ENCODE peak calls at places on chromosome 12, in six cellular contexts. One of them, this sample, is unnamed.

GRCh38 chr12:32134144-32134888 is 27.7 kb downstream of the BICD1 start:
- DNase-seq in fibroblast of mammary gland: peak
- DNase-seq in neural crest cell: no peak
- DNase-seq in brain microvascular endothelial cell: peak
- DNase-seq in psoas muscle: no peak
- DNase-seq in epithelial cell of esophagus: peak
- DNase-seq in this sample: no peak

GRCh38 chr12:21911832-21912231 is 29.4 kb downstream of the ABCC9 start:
- DNase-seq in neural crest cell: no peak
- DNase-seq in brain microvascular endothelial cell: no peak
- DNase-seq in fibroblast of mammary gland: no peak
- DNase-seq in epithelial cell of esophagus: no peak
- DNase-seq in psoas muscle: no peak
- DNase-seq in this sample: no peak

GRCh38 chr12:80442426-80443222 is 1.4 kb upstream of the PTPRQ start:
- DNase-seq in psoas muscle: no peak
- DNase-seq in brain microvascular endothelial cell: peak
- DNase-seq in fibroblast of mammary gland: no peak
- DNase-seq in neural crest cell: no peak
- DNase-seq in epithelial cell of esophagus: peak
- DNase-seq in this sample: no peak

GRCh38 chr12:78885466-78885865 is 20.9 kb downstream of the SYT1 start:
- DNase-seq in epithelial cell of esophagus: no peak
- DNase-seq in brain microvascular endothelial cell: no peak
- DNase-seq in fibroblast of mammary gland: no peak
- DNase-seq in neural crest cell: no peak
- DNase-seq in psoas muscle: no peak
- DNase-seq in this sample: no peak

GRCh38 chr12:51326762-51327439 is 2.9 kb upstream of the BIN2 start:
- DNase-seq in neural crest cell: no peak
- DNase-seq in fibroblast of mammary gland: peak
- DNase-seq in psoas muscle: no peak
- DNase-seq in epithelial cell of esophagus: peak
- DNase-seq in brain microvascular endothelial cell: peak
- DNase-seq in this sample: peak

GRCh38 chr12:123119808-123120207 is 31.1 kb downstream of the PITPNM2 start:
- DNase-seq in epithelial cell of esophagus: no peak
- DNase-seq in psoas muscle: no peak
- DNase-seq in neural crest cell: no peak
- DNase-seq in brain microvascular endothelial cell: no peak
- DNase-seq in fibroblast of mammary gland: peak
- DNase-seq in this sample: no peak

GRCh38 chr12:49967777-49968250 is 4.9 kb upstream of the AQP6 start:
- DNase-seq in fibroblast of mammary gland: no peak
- DNase-seq in psoas muscle: no peak
- DNase-seq in epithelial cell of esophagus: no peak
- DNase-seq in neural crest cell: no peak
- DNase-seq in brain microvascular endothelial cell: no peak
- DNase-seq in this sample: no peak

GRCh38 chr12:47755655-47756562 is 2.8 kb downstream of the RAPGEF3 start:
- DNase-seq in psoas muscle: no peak
- DNase-seq in brain microvascular endothelial cell: no peak
- DNase-seq in fibroblast of mammary gland: no peak
- DNase-seq in epithelial cell of esophagus: no peak
- DNase-seq in neural crest cell: no peak
- DNase-seq in this sample: no peak

GRCh38 chr12:17866802-17867201 is 223.2 kb downstream of the RERGL start:
- DNase-seq in fibroblast of mammary gland: no peak
- DNase-seq in neural crest cell: no peak
- DNase-seq in brain microvascular endothelial cell: no peak
- DNase-seq in epithelial cell of esophagus: no peak
- DNase-seq in psoas muscle: no peak
- DNase-seq in this sample: no peak

GRCh38 chr12:86669010-86669409 is 412.8 kb upstream of the MGAT4C start:
- DNase-seq in neural crest cell: no peak
- DNase-seq in epithelial cell of esophagus: peak
- DNase-seq in fibroblast of mammary gland: no peak
- DNase-seq in psoas muscle: no peak
- DNase-seq in brain microvascular endothelial cell: no peak
- DNase-seq in this sample: peak

GRCh38 chr12:19196959-19197630 is 67.6 kb downstream of the PLEKHA5 start:
- DNase-seq in psoas muscle: no peak
- DNase-seq in neural crest cell: no peak
- DNase-seq in brain microvascular endothelial cell: no peak
- DNase-seq in fibroblast of mammary gland: no peak
- DNase-seq in epithelial cell of esophagus: no peak
- DNase-seq in this sample: no peak

GRCh38 chr12:28027328-28027727 is 54.8 kb upstream of the PTHLH start:
- DNase-seq in brain microvascular endothelial cell: no peak
- DNase-seq in epithelial cell of esophagus: no peak
- DNase-seq in fibroblast of mammary gland: no peak
- DNase-seq in neural crest cell: no peak
- DNase-seq in psoas muscle: no peak
- DNase-seq in this sample: no peak

GRCh38 chr12:58204086-58204485 is 262.7 kb downstream of the ATP23 start:
- DNase-seq in psoas muscle: no peak
- DNase-seq in neural crest cell: no peak
- DNase-seq in epithelial cell of esophagus: no peak
- DNase-seq in brain microvascular endothelial cell: peak
- DNase-seq in fibroblast of mammary gland: peak
- DNase-seq in this sample: no peak

GRCh38 chr12:51393676-51394545 is 2.7 kb upstream of the GALNT6 start:
- DNase-seq in brain microvascular endothelial cell: peak
- DNase-seq in epithelial cell of esophagus: peak
- DNase-seq in psoas muscle: no peak
- DNase-seq in neural crest cell: no peak
- DNase-seq in fibroblast of mammary gland: peak
- DNase-seq in this sample: no peak

GRCh38 chr12:54273981-54274380 is 5.9 kb downstream of the CBX5 start:
- DNase-seq in epithelial cell of esophagus: no peak
- DNase-seq in psoas muscle: no peak
- DNase-seq in brain microvascular endothelial cell: no peak
- DNase-seq in neural crest cell: no peak
- DNase-seq in fibroblast of mammary gland: no peak
- DNase-seq in this sample: no peak

GRCh38 chr12:82660541-82661325 is 26.0 kb upstream of the TMTC2 start:
- DNase-seq in psoas muscle: no peak
- DNase-seq in neural crest cell: no peak
- DNase-seq in brain microvascular endothelial cell: no peak
- DNase-seq in fibroblast of mammary gland: peak
- DNase-seq in epithelial cell of esophagus: no peak
- DNase-seq in this sample: no peak

GRCh38 chr12:80857311-80857710 is 80.4 kb downstream of the LIN7A start:
- DNase-seq in brain microvascular endothelial cell: peak
- DNase-seq in epithelial cell of esophagus: no peak
- DNase-seq in neural crest cell: no peak
- DNase-seq in psoas muscle: no peak
- DNase-seq in fibroblast of mammary gland: no peak
- DNase-seq in this sample: no peak

GRCh38 chr12:53459097-53459496 is 7.2 kb downstream of the PCBP2 start:
- DNase-seq in epithelial cell of esophagus: no peak
- DNase-seq in fibroblast of mammary gland: no peak
- DNase-seq in psoas muscle: no peak
- DNase-seq in neural crest cell: no peak
- DNase-seq in brain microvascular endothelial cell: no peak
- DNase-seq in this sample: no peak

GRCh38 chr12:111424189-111424792 is 18.6 kb downstream of the SH2B3 start:
- DNase-seq in epithelial cell of esophagus: no peak
- DNase-seq in fibroblast of mammary gland: no peak
- DNase-seq in brain microvascular endothelial cell: no peak
- DNase-seq in neural crest cell: no peak
- DNase-seq in psoas muscle: no peak
- DNase-seq in this sample: no peak

GRCh38 chr12:104222981-104223380 is 7.4 kb downstream of the TXNRD1 start:
- DNase-seq in epithelial cell of esophagus: no peak
- DNase-seq in brain microvascular endothelial cell: no peak
- DNase-seq in neural crest cell: no peak
- DNase-seq in fibroblast of mammary gland: no peak
- DNase-seq in psoas muscle: no peak
- DNase-seq in this sample: no peak

DNA sequence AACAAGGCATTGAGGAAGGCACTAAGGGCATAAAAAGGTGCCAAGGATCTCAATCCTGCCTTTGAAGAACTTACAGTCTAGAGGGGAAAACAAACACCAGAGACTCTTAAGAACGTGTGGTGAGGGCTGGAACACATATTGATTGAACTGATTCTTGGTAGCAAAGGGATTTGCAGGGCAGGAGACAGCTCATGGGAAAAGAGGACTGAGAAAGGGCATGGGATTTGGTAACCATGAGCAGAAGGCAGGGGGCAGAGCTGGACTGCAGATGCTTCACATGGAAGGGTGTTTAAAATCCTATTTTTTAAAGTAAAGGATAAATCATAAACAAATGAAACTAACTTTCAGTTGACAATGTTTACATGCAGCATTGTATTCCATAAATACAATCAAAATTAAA is 203.1 kb downstream of the ITPR2 start:
- DNase-seq in epithelial cell of esophagus: no peak
- DNase-seq in neural crest cell: no peak
- DNase-seq in fibroblast of mammary gland: peak
- DNase-seq in brain microvascular endothelial cell: peak
- DNase-seq in psoas muscle: no peak
- DNase-seq in this sample: no peak
- TF ChIP-seq CTCF in epithelial cell of esophagus: no peak
- TF ChIP-seq CTCF in neural crest cell: no peak
- TF ChIP-seq CTCF in fibroblast of mammary gland: peak
- TF ChIP-seq CTCF in brain microvascular endothelial cell: peak
- TF ChIP-seq CTCF in psoas muscle: peak
- TF ChIP-seq CTCF in this sample: peak

GRCh38 chr12:100993916-100994315 is 199.3 kb downstream of the ANO4 start:
- DNase-seq in fibroblast of mammary gland: no peak
- DNase-seq in epithelial cell of esophagus: no peak
- DNase-seq in psoas muscle: no peak
- DNase-seq in neural crest cell: no peak
- DNase-seq in brain microvascular endothelial cell: no peak
- DNase-seq in this sample: no peak
- TF ChIP-seq CTCF in fibroblast of mammary gland: no peak
- TF ChIP-seq CTCF in epithelial cell of esophagus: no peak
- TF ChIP-seq CTCF in psoas muscle: no peak
- TF ChIP-seq CTCF in neural crest cell: peak
- TF ChIP-seq CTCF in brain microvascular endothelial cell: peak
- TF ChIP-seq CTCF in this sample: no peak

GRCh38 chr12:612886-613285 is 50.4 kb downstream of the NINJ2 start:
- DNase-seq in neural crest cell: no peak
- DNase-seq in psoas muscle: no peak
- DNase-seq in epithelial cell of esophagus: no peak
- DNase-seq in fibroblast of mammary gland: no peak
- DNase-seq in brain microvascular endothelial cell: no peak
- DNase-seq in this sample: no peak

GRCh38 chr12:615620-616019 is 47.6 kb downstream of the NINJ2 start:
- DNase-seq in brain microvascular endothelial cell: no peak
- DNase-seq in epithelial cell of esophagus: no peak
- DNase-seq in psoas muscle: peak
- DNase-seq in fibroblast of mammary gland: no peak
- DNase-seq in neural crest cell: no peak
- DNase-seq in this sample: no peak

GRCh38 chr12:612293-612692 is 51.0 kb downstream of the NINJ2 start:
- DNase-seq in neural crest cell: no peak
- DNase-seq in psoas muscle: no peak
- DNase-seq in brain microvascular endothelial cell: no peak
- DNase-seq in epithelial cell of esophagus: no peak
- DNase-seq in fibroblast of mammary gland: no peak
- DNase-seq in this sample: no peak

GRCh38 chr12:614727-615060 is 48.6 kb downstream of the NINJ2 start:
- DNase-seq in neural crest cell: no peak
- DNase-seq in epithelial cell of esophagus: peak
- DNase-seq in brain microvascular endothelial cell: no peak
- DNase-seq in fibroblast of mammary gland: no peak
- DNase-seq in psoas muscle: no peak
- DNase-seq in this sample: no peak

DNA sequence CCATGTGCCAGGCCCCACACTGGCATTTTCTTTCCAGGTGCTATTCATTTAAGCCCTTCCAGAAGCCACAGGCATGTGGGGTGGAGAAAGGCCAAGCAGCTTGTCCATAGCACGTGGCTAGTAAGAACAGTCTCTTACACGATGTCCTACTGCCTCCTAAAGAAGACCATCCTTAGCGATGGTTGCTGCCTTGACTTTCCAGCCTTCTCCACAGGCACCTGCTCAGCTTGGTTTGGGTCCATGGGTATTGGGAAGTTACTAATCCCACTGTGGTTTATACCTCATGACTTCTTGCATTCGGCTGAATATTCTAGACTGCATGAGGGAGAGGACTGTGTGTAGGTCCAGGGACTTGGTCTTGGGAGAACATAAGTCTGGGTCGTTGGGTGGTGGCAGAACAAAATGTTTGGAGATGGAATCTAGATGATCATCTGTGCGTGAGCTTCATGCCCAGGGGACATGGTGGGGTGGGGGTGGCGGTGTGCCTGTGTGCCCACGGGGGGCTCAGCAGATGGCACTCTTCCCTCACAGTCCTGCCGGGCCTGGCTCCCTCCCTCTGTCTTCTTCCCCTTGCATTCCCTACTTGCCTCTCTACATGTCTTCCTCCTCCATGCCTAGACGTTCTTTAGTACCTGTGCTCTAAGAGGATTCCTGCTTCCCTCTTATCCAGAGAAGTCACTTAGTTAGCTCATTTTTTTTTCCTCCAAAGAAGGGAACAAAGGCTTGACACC is 49.1 kb downstream of the NINJ2 start:
- DNase-seq in neural crest cell: no peak
- DNase-seq in brain microvascular endothelial cell: no peak
- DNase-seq in epithelial cell of esophagus: no peak
- DNase-seq in fibroblast of mammary gland: peak
- DNase-seq in psoas muscle: no peak
- DNase-seq in this sample: no peak
- TF ChIP-seq CTCF in neural crest cell: peak
- TF ChIP-seq CTCF in brain microvascular endothelial cell: peak
- TF ChIP-seq CTCF in epithelial cell of esophagus: peak
- TF ChIP-seq CTCF in fibroblast of mammary gland: no peak
- TF ChIP-seq CTCF in psoas muscle: no peak
- TF ChIP-seq CTCF in this sample: peak

DNA sequence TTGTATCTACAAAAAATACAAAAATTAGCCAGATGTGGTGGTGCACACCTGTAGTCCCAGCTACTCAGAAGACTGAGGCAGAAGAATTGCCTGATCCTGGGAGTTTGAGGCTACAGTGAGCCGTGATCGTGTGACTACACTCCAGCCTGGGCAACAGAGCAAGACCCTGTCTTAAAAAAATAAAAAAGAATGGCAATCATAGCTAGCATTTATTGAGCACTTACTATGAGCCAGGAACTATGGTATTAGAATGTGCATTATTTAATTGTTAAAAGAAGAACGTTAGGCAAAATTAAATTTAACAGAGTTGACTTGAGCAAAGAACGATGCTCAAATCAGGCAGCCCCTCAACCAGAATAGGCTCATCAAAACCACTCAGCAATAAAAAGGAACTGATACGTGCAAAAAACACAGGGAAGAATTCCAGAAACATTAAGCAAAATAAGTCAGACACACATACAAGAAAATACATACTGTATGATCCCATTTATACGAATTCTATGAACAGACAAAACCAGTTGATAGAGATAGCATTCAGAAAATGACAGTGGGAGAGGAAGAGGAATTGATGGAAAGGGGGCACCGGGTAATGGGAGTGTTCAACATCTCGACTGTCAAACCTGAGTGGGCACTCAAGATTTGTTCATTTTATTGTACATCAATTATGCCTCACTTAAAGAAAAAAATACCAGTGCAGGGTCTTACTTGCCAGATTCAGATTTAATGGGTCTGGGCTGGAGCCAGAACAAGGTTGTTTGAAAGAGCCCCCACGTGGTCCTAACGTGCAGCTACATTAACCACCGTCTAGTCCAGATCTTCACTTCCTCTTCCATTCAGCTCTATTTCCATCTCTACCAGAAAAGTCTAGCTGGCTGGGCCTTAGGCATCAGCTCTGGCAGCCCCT is 8.0 kb downstream of the SCNN1A start:
- DNase-seq in psoas muscle: no peak
- DNase-seq in brain microvascular endothelial cell: no peak
- DNase-seq in fibroblast of mammary gland: peak
- DNase-seq in neural crest cell: no peak
- DNase-seq in epithelial cell of esophagus: no peak
- DNase-seq in this sample: no peak
- TF ChIP-seq CTCF in psoas muscle: peak
- TF ChIP-seq CTCF in brain microvascular endothelial cell: peak
- TF ChIP-seq CTCF in fibroblast of mammary gland: peak
- TF ChIP-seq CTCF in neural crest cell: peak
- TF ChIP-seq CTCF in epithelial cell of esophagus: peak
- TF ChIP-seq CTCF in this sample: peak